ENCODE peak calls at places on chromosome 5, in ten cellular contexts. One of them, this sample, is unnamed.

GRCh38 chr5:109328626-109329025 is 81.1 kb downstream of the PJA2 start:
- DNase-seq in bronchial epithelial cell: peak
- DNase-seq in neural crest cell: no peak
- DNase-seq in GM13977: no peak
- DNase-seq in cardiac fibroblast: peak
- DNase-seq in AG09319: no peak
- DNase-seq in GM20000: no peak
- DNase-seq in endodermal cell: no peak
- DNase-seq in lower lobe of right lung: no peak
- DNase-seq in HCT116: no peak
- DNase-seq in this sample: no peak

GRCh38 chr5:173321886-173322285 is 6.3 kb downstream of the STC2 start:
- DNase-seq in GM13977: no peak
- DNase-seq in GM20000: no peak
- DNase-seq in endodermal cell: no peak
- DNase-seq in neural crest cell: no peak
- DNase-seq in HCT116: no peak
- DNase-seq in cardiac fibroblast: peak
- DNase-seq in AG09319: no peak
- DNase-seq in lower lobe of right lung: no peak
- DNase-seq in bronchial epithelial cell: no peak
- DNase-seq in this sample: no peak

GRCh38 chr5:173094012-173094661 is 38.0 kb downstream of the CREBRF start:
- DNase-seq in GM20000: no peak
- DNase-seq in lower lobe of right lung: no peak
- DNase-seq in HCT116: no peak
- DNase-seq in neural crest cell: no peak
- DNase-seq in bronchial epithelial cell: peak
- DNase-seq in AG09319: no peak
- DNase-seq in GM13977: no peak
- DNase-seq in endodermal cell: no peak
- DNase-seq in cardiac fibroblast: peak
- DNase-seq in this sample: no peak

GRCh38 chr5:104096451-104096850 is 533.9 kb upstream of the NUDT12 start:
- DNase-seq in bronchial epithelial cell: no peak
- DNase-seq in endodermal cell: no peak
- DNase-seq in neural crest cell: no peak
- DNase-seq in GM20000: no peak
- DNase-seq in AG09319: no peak
- DNase-seq in HCT116: no peak
- DNase-seq in lower lobe of right lung: no peak
- DNase-seq in cardiac fibroblast: no peak
- DNase-seq in GM13977: no peak
- DNase-seq in this sample: no peak

GRCh38 chr5:64505769-64506566 is at the start of gene RGS7BP:
- DNase-seq in GM20000: no peak
- DNase-seq in lower lobe of right lung: peak
- DNase-seq in endodermal cell: peak
- DNase-seq in bronchial epithelial cell: peak
- DNase-seq in cardiac fibroblast: peak
- DNase-seq in GM13977: peak
- DNase-seq in neural crest cell: peak
- DNase-seq in AG09319: no peak
- DNase-seq in HCT116: no peak
- DNase-seq in this sample: peak

GRCh38 chr5:54088081-54088480 is 222.3 kb downstream of the ARL15 start:
- DNase-seq in cardiac fibroblast: no peak
- DNase-seq in GM20000: no peak
- DNase-seq in endodermal cell: no peak
- DNase-seq in lower lobe of right lung: no peak
- DNase-seq in neural crest cell: no peak
- DNase-seq in HCT116: no peak
- DNase-seq in bronchial epithelial cell: no peak
- DNase-seq in GM13977: no peak
- DNase-seq in AG09319: no peak
- DNase-seq in this sample: no peak

GRCh38 chr5:155905359-155905758 is 421.6 kb upstream of the SGCD start:
- DNase-seq in cardiac fibroblast: no peak
- DNase-seq in AG09319: no peak
- DNase-seq in endodermal cell: no peak
- DNase-seq in neural crest cell: no peak
- DNase-seq in GM13977: no peak
- DNase-seq in bronchial epithelial cell: no peak
- DNase-seq in HCT116: no peak
- DNase-seq in GM20000: no peak
- DNase-seq in lower lobe of right lung: no peak
- DNase-seq in this sample: no peak

GRCh38 chr5:10527281-10527950 is 36.5 kb upstream of the ANKRD33B start:
- DNase-seq in endodermal cell: no peak
- DNase-seq in GM20000: no peak
- DNase-seq in bronchial epithelial cell: no peak
- DNase-seq in neural crest cell: no peak
- DNase-seq in GM13977: no peak
- DNase-seq in lower lobe of right lung: no peak
- DNase-seq in cardiac fibroblast: no peak
- DNase-seq in AG09319: no peak
- DNase-seq in HCT116: no peak
- DNase-seq in this sample: no peak

GRCh38 chr5:95779611-95780010 is 42.9 kb downstream of the GLRX start:
- DNase-seq in AG09319: no peak
- DNase-seq in endodermal cell: no peak
- DNase-seq in cardiac fibroblast: peak
- DNase-seq in GM13977: no peak
- DNase-seq in neural crest cell: no peak
- DNase-seq in lower lobe of right lung: no peak
- DNase-seq in HCT116: no peak
- DNase-seq in bronchial epithelial cell: no peak
- DNase-seq in GM20000: no peak
- DNase-seq in this sample: no peak

GRCh38 chr5:33936004-33936380 is 194 bp upstream of the RXFP3 start:
- DNase-seq in bronchial epithelial cell: peak
- DNase-seq in GM13977: peak
- DNase-seq in cardiac fibroblast: peak
- DNase-seq in endodermal cell: peak
- DNase-seq in AG09319: peak
- DNase-seq in HCT116: no peak
- DNase-seq in lower lobe of right lung: peak
- DNase-seq in neural crest cell: peak
- DNase-seq in GM20000: peak
- DNase-seq in this sample: peak

GRCh38 chr5:55575815-55576583 is 41.2 kb upstream of the PLPP1 start:
- DNase-seq in neural crest cell: no peak
- DNase-seq in cardiac fibroblast: peak
- DNase-seq in lower lobe of right lung: no peak
- DNase-seq in GM13977: no peak
- DNase-seq in endodermal cell: no peak
- DNase-seq in HCT116: no peak
- DNase-seq in bronchial epithelial cell: no peak
- DNase-seq in GM20000: no peak
- DNase-seq in AG09319: no peak
- DNase-seq in this sample: no peak

GRCh38 chr5:1513326-1514026 is 10.3 kb downstream of the LPCAT1 start:
- DNase-seq in neural crest cell: no peak
- DNase-seq in AG09319: no peak
- DNase-seq in GM13977: no peak
- DNase-seq in bronchial epithelial cell: no peak
- DNase-seq in lower lobe of right lung: peak
- DNase-seq in HCT116: no peak
- DNase-seq in endodermal cell: no peak
- DNase-seq in cardiac fibroblast: no peak
- DNase-seq in GM20000: no peak
- DNase-seq in this sample: no peak

GRCh38 chr5:1512541-1513291 is 11.0 kb downstream of the LPCAT1 start:
- DNase-seq in bronchial epithelial cell: no peak
- DNase-seq in endodermal cell: peak
- DNase-seq in GM20000: no peak
- DNase-seq in AG09319: no peak
- DNase-seq in lower lobe of right lung: peak
- DNase-seq in GM13977: no peak
- DNase-seq in neural crest cell: no peak
- DNase-seq in cardiac fibroblast: no peak
- DNase-seq in HCT116: no peak
- DNase-seq in this sample: peak

GRCh38 chr5:1511037-1511436 is 12.7 kb downstream of the LPCAT1 start:
- DNase-seq in lower lobe of right lung: no peak
- DNase-seq in GM20000: peak
- DNase-seq in endodermal cell: peak
- DNase-seq in cardiac fibroblast: no peak
- DNase-seq in AG09319: no peak
- DNase-seq in bronchial epithelial cell: no peak
- DNase-seq in neural crest cell: no peak
- DNase-seq in HCT116: no peak
- DNase-seq in GM13977: no peak
- DNase-seq in this sample: no peak

GRCh38 chr5:1510631-1511030 is 13.1 kb downstream of the LPCAT1 start:
- DNase-seq in AG09319: no peak
- DNase-seq in GM20000: peak
- DNase-seq in endodermal cell: peak
- DNase-seq in lower lobe of right lung: no peak
- DNase-seq in GM13977: no peak
- DNase-seq in cardiac fibroblast: no peak
- DNase-seq in neural crest cell: no peak
- DNase-seq in bronchial epithelial cell: no peak
- DNase-seq in HCT116: no peak
- DNase-seq in this sample: no peak

GRCh38 chr5:1511651-1512540 is 11.9 kb downstream of the LPCAT1 start:
- DNase-seq in AG09319: peak
- DNase-seq in cardiac fibroblast: no peak
- DNase-seq in lower lobe of right lung: no peak
- DNase-seq in HCT116: peak
- DNase-seq in GM20000: peak
- DNase-seq in GM13977: no peak
- DNase-seq in neural crest cell: no peak
- DNase-seq in endodermal cell: peak
- DNase-seq in bronchial epithelial cell: peak
- DNase-seq in this sample: no peak
- TF ChIP-seq CTCF in AG09319: peak
- TF ChIP-seq CTCF in cardiac fibroblast: peak
- TF ChIP-seq CTCF in lower lobe of right lung: no peak
- TF ChIP-seq CTCF in HCT116: peak
- TF ChIP-seq CTCF in GM20000: peak
- TF ChIP-seq CTCF in GM13977: peak
- TF ChIP-seq CTCF in neural crest cell: no peak
- TF ChIP-seq CTCF in endodermal cell: peak
- TF ChIP-seq CTCF in bronchial epithelial cell: peak
- TF ChIP-seq CTCF in this sample: no peak

GRCh38 chr5:131109540-131110255 is 55.4 kb downstream of the HINT1 start:
- DNase-seq in GM13977: peak
- DNase-seq in bronchial epithelial cell: peak
- DNase-seq in cardiac fibroblast: peak
- DNase-seq in GM20000: peak
- DNase-seq in endodermal cell: peak
- DNase-seq in neural crest cell: peak
- DNase-seq in AG09319: peak
- DNase-seq in lower lobe of right lung: no peak
- DNase-seq in HCT116: peak
- DNase-seq in this sample: peak
- TF ChIP-seq CTCF in GM13977: peak
- TF ChIP-seq CTCF in bronchial epithelial cell: peak
- TF ChIP-seq CTCF in cardiac fibroblast: peak
- TF ChIP-seq CTCF in GM20000: peak
- TF ChIP-seq CTCF in endodermal cell: peak
- TF ChIP-seq CTCF in neural crest cell: peak
- TF ChIP-seq CTCF in AG09319: peak
- TF ChIP-seq CTCF in lower lobe of right lung: peak
- TF ChIP-seq CTCF in HCT116: peak
- TF ChIP-seq CTCF in this sample: peak

GRCh38 chr5:116037236-116037822 is 5.1 kb downstream of the ARL14EPL start:
- DNase-seq in HCT116: peak
- DNase-seq in cardiac fibroblast: peak
- DNase-seq in AG09319: no peak
- DNase-seq in GM13977: no peak
- DNase-seq in neural crest cell: no peak
- DNase-seq in endodermal cell: no peak
- DNase-seq in GM20000: no peak
- DNase-seq in bronchial epithelial cell: peak
- DNase-seq in lower lobe of right lung: no peak
- DNase-seq in this sample: no peak

GRCh38 chr5:116032991-116033390 is 719 bp downstream of the ARL14EPL start:
- DNase-seq in cardiac fibroblast: no peak
- DNase-seq in AG09319: no peak
- DNase-seq in lower lobe of right lung: no peak
- DNase-seq in HCT116: no peak
- DNase-seq in GM13977: no peak
- DNase-seq in endodermal cell: no peak
- DNase-seq in neural crest cell: no peak
- DNase-seq in bronchial epithelial cell: no peak
- DNase-seq in GM20000: peak
- DNase-seq in this sample: no peak

GRCh38 chr5:116035123-116035522 is 2.9 kb downstream of the ARL14EPL start:
- DNase-seq in GM13977: no peak
- DNase-seq in GM20000: no peak
- DNase-seq in lower lobe of right lung: no peak
- DNase-seq in HCT116: no peak
- DNase-seq in endodermal cell: no peak
- DNase-seq in AG09319: no peak
- DNase-seq in cardiac fibroblast: no peak
- DNase-seq in bronchial epithelial cell: peak
- DNase-seq in neural crest cell: no peak
- DNase-seq in this sample: no peak

DNA sequence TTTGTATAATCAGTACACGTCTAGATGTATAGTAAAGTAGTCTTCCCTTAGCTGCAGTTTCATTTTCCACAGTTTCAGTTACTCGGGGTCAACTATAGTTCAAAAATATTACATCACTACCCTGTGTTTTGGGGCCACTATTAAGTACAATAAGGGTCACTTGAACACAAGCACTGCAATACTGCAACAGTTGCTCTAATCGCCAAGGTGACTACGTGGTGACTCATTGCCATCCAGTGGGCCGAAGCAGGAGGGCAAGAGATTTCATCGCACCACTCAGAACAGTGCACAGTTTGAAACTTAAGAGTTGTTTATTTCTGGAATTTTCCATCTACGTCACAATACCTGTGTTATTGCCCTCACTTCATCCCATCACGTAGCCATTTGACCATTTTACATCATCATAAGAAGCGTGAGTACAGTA is at the start of gene ARL14EPL:
- DNase-seq in GM13977: peak
- DNase-seq in lower lobe of right lung: peak
- DNase-seq in cardiac fibroblast: peak
- DNase-seq in endodermal cell: no peak
- DNase-seq in HCT116: peak
- DNase-seq in AG09319: peak
- DNase-seq in GM20000: peak
- DNase-seq in bronchial epithelial cell: peak
- DNase-seq in neural crest cell: no peak
- DNase-seq in this sample: no peak
- TF ChIP-seq CTCF in GM13977: peak
- TF ChIP-seq CTCF in lower lobe of right lung: peak
- TF ChIP-seq CTCF in cardiac fibroblast: peak
- TF ChIP-seq CTCF in endodermal cell: peak
- TF ChIP-seq CTCF in HCT116: peak
- TF ChIP-seq CTCF in AG09319: peak
- TF ChIP-seq CTCF in GM20000: peak
- TF ChIP-seq CTCF in bronchial epithelial cell: no peak
- TF ChIP-seq CTCF in neural crest cell: peak
- TF ChIP-seq CTCF in this sample: no peak

DNA sequence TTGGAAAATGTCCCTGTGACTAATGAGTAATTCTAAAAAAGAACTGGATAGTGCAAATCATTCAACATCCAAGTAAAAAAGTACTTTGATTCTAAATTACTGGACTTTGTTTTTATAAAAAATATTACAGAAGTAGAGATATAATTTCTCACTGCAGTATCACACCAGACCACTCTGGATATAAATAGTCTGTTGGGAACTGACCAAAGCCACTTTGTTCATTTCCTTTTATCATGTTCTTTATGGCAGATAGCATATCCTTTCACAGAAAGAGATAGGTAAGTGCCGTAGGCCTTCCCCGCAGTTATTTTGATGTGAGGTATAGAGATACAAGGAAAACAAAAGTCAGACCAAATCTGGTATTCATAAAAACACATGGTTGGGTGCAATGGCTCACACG is 827.4 kb upstream of the GRAMD2B start:
- DNase-seq in GM20000: no peak
- DNase-seq in neural crest cell: no peak
- DNase-seq in bronchial epithelial cell: no peak
- DNase-seq in GM13977: no peak
- DNase-seq in AG09319: no peak
- DNase-seq in HCT116: no peak
- DNase-seq in lower lobe of right lung: no peak
- DNase-seq in cardiac fibroblast: no peak
- DNase-seq in endodermal cell: no peak
- DNase-seq in this sample: no peak
- TF ChIP-seq CTCF in GM20000: no peak
- TF ChIP-seq CTCF in neural crest cell: no peak
- TF ChIP-seq CTCF in bronchial epithelial cell: no peak
- TF ChIP-seq CTCF in GM13977: no peak
- TF ChIP-seq CTCF in AG09319: no peak
- TF ChIP-seq CTCF in HCT116: no peak
- TF ChIP-seq CTCF in lower lobe of right lung: no peak
- TF ChIP-seq CTCF in cardiac fibroblast: no peak
- TF ChIP-seq CTCF in endodermal cell: no peak
- TF ChIP-seq CTCF in this sample: no peak